ENCODE peak calls at places on chromosomes 3 and 15, in ten cellular contexts. One of them, this sample, is unnamed.

GRCh38 chr3:130424837-130425236 is 79.4 kb downstream of the COL6A5 start:
- DNase-seq in endothelial cell of umbilical vein: no peak
- DNase-seq in stimulated activated naive B cell treated with anti-CD40 and anti-IgM and Interleukin-4, amounts not matched to agents 10 μg/mL and 1 μg/mL and 100 μg/mL, for 72 hours: no peak
- DNase-seq in stimulated activated CD4-positive, alpha-beta T cell treated with anti-CD3 and anti-CD28 coated beads, Interleukin-2, amount 100 ng/mL, for 24 hours: no peak
- DNase-seq in BJ: no peak
- DNase-seq in NCI-H2081: no peak
- DNase-seq in fibroblast of the conjunctiva: no peak
- DNase-seq in T-helper 2 cell: no peak
- DNase-seq in lower lobe of right lung: no peak
- DNase-seq in mesothelial cell of epicardium: no peak
- DNase-seq in this sample: no peak

GRCh38 chr15:75577401-75578205 is 1.5 kb downstream of the PTPN9 start:
- DNase-seq in endothelial cell of umbilical vein: peak; percentile 26
- DNase-seq in stimulated activated naive B cell treated with anti-CD40 and anti-IgM and Interleukin-4, amounts not matched to agents 10 μg/mL and 1 μg/mL and 100 μg/mL, for 72 hours: no peak
- DNase-seq in stimulated activated CD4-positive, alpha-beta T cell treated with anti-CD3 and anti-CD28 coated beads, Interleukin-2, amount 100 ng/mL, for 24 hours: no peak
- DNase-seq in BJ: no peak
- DNase-seq in NCI-H2081: no peak
- DNase-seq in fibroblast of the conjunctiva: no peak
- DNase-seq in T-helper 2 cell: peak; percentile 15
- DNase-seq in lower lobe of right lung: no peak
- DNase-seq in mesothelial cell of epicardium: no peak
- DNase-seq in this sample: no peak

GRCh38 chr3:194577985-194578905 is 55.0 kb downstream of the TMEM44 start:
- DNase-seq in endothelial cell of umbilical vein: peak; percentile 89
- DNase-seq in stimulated activated naive B cell treated with anti-CD40 and anti-IgM and Interleukin-4, amounts not matched to agents 10 μg/mL and 1 μg/mL and 100 μg/mL, for 72 hours: no peak
- DNase-seq in stimulated activated CD4-positive, alpha-beta T cell treated with anti-CD3 and anti-CD28 coated beads, Interleukin-2, amount 100 ng/mL, for 24 hours: peak; percentile 35
- DNase-seq in BJ: peak; percentile 66
- DNase-seq in NCI-H2081: no peak
- DNase-seq in fibroblast of the conjunctiva: peak; percentile 40
- DNase-seq in T-helper 2 cell: no peak
- DNase-seq in lower lobe of right lung: no peak
- DNase-seq in mesothelial cell of epicardium: no peak
- DNase-seq in this sample: no peak

GRCh38 chr3:135865085-135865484 is 100.4 kb upstream of the PPP2R3A start:
- DNase-seq in endothelial cell of umbilical vein: no peak
- DNase-seq in stimulated activated naive B cell treated with anti-CD40 and anti-IgM and Interleukin-4, amounts not matched to agents 10 μg/mL and 1 μg/mL and 100 μg/mL, for 72 hours: no peak
- DNase-seq in stimulated activated CD4-positive, alpha-beta T cell treated with anti-CD3 and anti-CD28 coated beads, Interleukin-2, amount 100 ng/mL, for 24 hours: no peak
- DNase-seq in BJ: no peak
- DNase-seq in NCI-H2081: no peak
- DNase-seq in fibroblast of the conjunctiva: no peak
- DNase-seq in T-helper 2 cell: no peak
- DNase-seq in lower lobe of right lung: no peak
- DNase-seq in mesothelial cell of epicardium: no peak
- DNase-seq in this sample: no peak

GRCh38 chr3:170162052-170162451 is 19.5 kb downstream of the PHC3 start:
- DNase-seq in endothelial cell of umbilical vein: no peak
- DNase-seq in stimulated activated naive B cell treated with anti-CD40 and anti-IgM and Interleukin-4, amounts not matched to agents 10 μg/mL and 1 μg/mL and 100 μg/mL, for 72 hours: no peak
- DNase-seq in stimulated activated CD4-positive, alpha-beta T cell treated with anti-CD3 and anti-CD28 coated beads, Interleukin-2, amount 100 ng/mL, for 24 hours: no peak
- DNase-seq in BJ: no peak
- DNase-seq in NCI-H2081: no peak
- DNase-seq in fibroblast of the conjunctiva: no peak
- DNase-seq in T-helper 2 cell: no peak
- DNase-seq in lower lobe of right lung: no peak
- DNase-seq in mesothelial cell of epicardium: no peak
- DNase-seq in this sample: no peak

GRCh38 chr15:49490963-49491362 is 67.9 kb downstream of the FGF7 start:
- DNase-seq in endothelial cell of umbilical vein: no peak
- DNase-seq in stimulated activated naive B cell treated with anti-CD40 and anti-IgM and Interleukin-4, amounts not matched to agents 10 μg/mL and 1 μg/mL and 100 μg/mL, for 72 hours: no peak
- DNase-seq in stimulated activated CD4-positive, alpha-beta T cell treated with anti-CD3 and anti-CD28 coated beads, Interleukin-2, amount 100 ng/mL, for 24 hours: no peak
- DNase-seq in BJ: no peak
- DNase-seq in NCI-H2081: no peak
- DNase-seq in fibroblast of the conjunctiva: no peak
- DNase-seq in T-helper 2 cell: no peak
- DNase-seq in lower lobe of right lung: no peak
- DNase-seq in mesothelial cell of epicardium: no peak
- DNase-seq in this sample: no peak

GRCh38 chr3:128316456-128316855 is 150.2 kb downstream of the DNAJB8 start:
- DNase-seq in endothelial cell of umbilical vein: no peak
- DNase-seq in stimulated activated naive B cell treated with anti-CD40 and anti-IgM and Interleukin-4, amounts not matched to agents 10 μg/mL and 1 μg/mL and 100 μg/mL, for 72 hours: no peak
- DNase-seq in stimulated activated CD4-positive, alpha-beta T cell treated with anti-CD3 and anti-CD28 coated beads, Interleukin-2, amount 100 ng/mL, for 24 hours: peak; percentile 53
- DNase-seq in BJ: no peak
- DNase-seq in NCI-H2081: no peak
- DNase-seq in fibroblast of the conjunctiva: no peak
- DNase-seq in T-helper 2 cell: peak; percentile 83
- DNase-seq in lower lobe of right lung: no peak
- DNase-seq in mesothelial cell of epicardium: peak; percentile 38
- DNase-seq in this sample: no peak

GRCh38 chr3:184455991-184456390 is 76.1 kb downstream of the CHRD start:
- DNase-seq in endothelial cell of umbilical vein: no peak
- DNase-seq in stimulated activated naive B cell treated with anti-CD40 and anti-IgM and Interleukin-4, amounts not matched to agents 10 μg/mL and 1 μg/mL and 100 μg/mL, for 72 hours: no peak
- DNase-seq in stimulated activated CD4-positive, alpha-beta T cell treated with anti-CD3 and anti-CD28 coated beads, Interleukin-2, amount 100 ng/mL, for 24 hours: no peak
- DNase-seq in BJ: no peak
- DNase-seq in NCI-H2081: no peak
- DNase-seq in fibroblast of the conjunctiva: no peak
- DNase-seq in T-helper 2 cell: no peak
- DNase-seq in lower lobe of right lung: no peak
- DNase-seq in mesothelial cell of epicardium: no peak
- DNase-seq in this sample: no peak

GRCh38 chr15:63202858-63203257 is 13.5 kb downstream of the RAB8B start:
- DNase-seq in endothelial cell of umbilical vein: no peak
- DNase-seq in stimulated activated naive B cell treated with anti-CD40 and anti-IgM and Interleukin-4, amounts not matched to agents 10 μg/mL and 1 μg/mL and 100 μg/mL, for 72 hours: no peak
- DNase-seq in stimulated activated CD4-positive, alpha-beta T cell treated with anti-CD3 and anti-CD28 coated beads, Interleukin-2, amount 100 ng/mL, for 24 hours: no peak
- DNase-seq in BJ: no peak
- DNase-seq in NCI-H2081: no peak
- DNase-seq in fibroblast of the conjunctiva: no peak
- DNase-seq in T-helper 2 cell: no peak
- DNase-seq in lower lobe of right lung: no peak
- DNase-seq in mesothelial cell of epicardium: no peak
- DNase-seq in this sample: no peak

GRCh38 chr15:82613764-82614163 is 33.4 kb downstream of the CPEB1 start:
- DNase-seq in endothelial cell of umbilical vein: no peak
- DNase-seq in stimulated activated naive B cell treated with anti-CD40 and anti-IgM and Interleukin-4, amounts not matched to agents 10 μg/mL and 1 μg/mL and 100 μg/mL, for 72 hours: no peak
- DNase-seq in stimulated activated CD4-positive, alpha-beta T cell treated with anti-CD3 and anti-CD28 coated beads, Interleukin-2, amount 100 ng/mL, for 24 hours: no peak
- DNase-seq in BJ: no peak
- DNase-seq in NCI-H2081: no peak
- DNase-seq in fibroblast of the conjunctiva: no peak
- DNase-seq in T-helper 2 cell: no peak
- DNase-seq in lower lobe of right lung: no peak
- DNase-seq in mesothelial cell of epicardium: no peak
- DNase-seq in this sample: no peak

GRCh38 chr3:62554264-62554799 is 181.0 kb upstream of the FEZF2 start:
- DNase-seq in endothelial cell of umbilical vein: no peak
- DNase-seq in stimulated activated naive B cell treated with anti-CD40 and anti-IgM and Interleukin-4, amounts not matched to agents 10 μg/mL and 1 μg/mL and 100 μg/mL, for 72 hours: no peak
- DNase-seq in stimulated activated CD4-positive, alpha-beta T cell treated with anti-CD3 and anti-CD28 coated beads, Interleukin-2, amount 100 ng/mL, for 24 hours: no peak
- DNase-seq in BJ: no peak
- DNase-seq in NCI-H2081: no peak
- DNase-seq in fibroblast of the conjunctiva: no peak
- DNase-seq in T-helper 2 cell: peak; percentile 1
- DNase-seq in lower lobe of right lung: no peak
- DNase-seq in mesothelial cell of epicardium: no peak
- DNase-seq in this sample: no peak

GRCh38 chr3:14201881-14202684 is 23.5 kb downstream of the LSM3 start:
- DNase-seq in endothelial cell of umbilical vein: no peak
- DNase-seq in stimulated activated naive B cell treated with anti-CD40 and anti-IgM and Interleukin-4, amounts not matched to agents 10 μg/mL and 1 μg/mL and 100 μg/mL, for 72 hours: no peak
- DNase-seq in stimulated activated CD4-positive, alpha-beta T cell treated with anti-CD3 and anti-CD28 coated beads, Interleukin-2, amount 100 ng/mL, for 24 hours: no peak
- DNase-seq in BJ: no peak
- DNase-seq in NCI-H2081: no peak
- DNase-seq in fibroblast of the conjunctiva: no peak
- DNase-seq in T-helper 2 cell: no peak
- DNase-seq in lower lobe of right lung: no peak
- DNase-seq in mesothelial cell of epicardium: no peak
- DNase-seq in this sample: no peak

GRCh38 chr3:123719785-123720531 is 135.1 kb upstream of the HACD2 start:
- DNase-seq in endothelial cell of umbilical vein: no peak
- DNase-seq in stimulated activated naive B cell treated with anti-CD40 and anti-IgM and Interleukin-4, amounts not matched to agents 10 μg/mL and 1 μg/mL and 100 μg/mL, for 72 hours: no peak
- DNase-seq in stimulated activated CD4-positive, alpha-beta T cell treated with anti-CD3 and anti-CD28 coated beads, Interleukin-2, amount 100 ng/mL, for 24 hours: no peak
- DNase-seq in BJ: no peak
- DNase-seq in NCI-H2081: no peak
- DNase-seq in fibroblast of the conjunctiva: no peak
- DNase-seq in T-helper 2 cell: no peak
- DNase-seq in lower lobe of right lung: no peak
- DNase-seq in mesothelial cell of epicardium: no peak
- DNase-seq in this sample: no peak

GRCh38 chr3:3665546-3665945 is 133.7 kb upstream of the LRRN1 start:
- DNase-seq in endothelial cell of umbilical vein: no peak
- DNase-seq in stimulated activated naive B cell treated with anti-CD40 and anti-IgM and Interleukin-4, amounts not matched to agents 10 μg/mL and 1 μg/mL and 100 μg/mL, for 72 hours: no peak
- DNase-seq in stimulated activated CD4-positive, alpha-beta T cell treated with anti-CD3 and anti-CD28 coated beads, Interleukin-2, amount 100 ng/mL, for 24 hours: no peak
- DNase-seq in BJ: no peak
- DNase-seq in NCI-H2081: no peak
- DNase-seq in fibroblast of the conjunctiva: no peak
- DNase-seq in T-helper 2 cell: no peak
- DNase-seq in lower lobe of right lung: no peak
- DNase-seq in mesothelial cell of epicardium: no peak
- DNase-seq in this sample: no peak

GRCh38 chr3:46703013-46703520 is 1.9 kb downstream of the TMIE start:
- DNase-seq in endothelial cell of umbilical vein: no peak
- DNase-seq in stimulated activated naive B cell treated with anti-CD40 and anti-IgM and Interleukin-4, amounts not matched to agents 10 μg/mL and 1 μg/mL and 100 μg/mL, for 72 hours: no peak
- DNase-seq in stimulated activated CD4-positive, alpha-beta T cell treated with anti-CD3 and anti-CD28 coated beads, Interleukin-2, amount 100 ng/mL, for 24 hours: no peak
- DNase-seq in BJ: no peak
- DNase-seq in NCI-H2081: no peak
- DNase-seq in fibroblast of the conjunctiva: no peak
- DNase-seq in T-helper 2 cell: no peak
- DNase-seq in lower lobe of right lung: peak; percentile 27
- DNase-seq in mesothelial cell of epicardium: no peak
- DNase-seq in this sample: no peak

GRCh38 chr3:174986685-174987084 is 127.6 kb downstream of the NAALADL2 start:
- DNase-seq in endothelial cell of umbilical vein: no peak
- DNase-seq in stimulated activated naive B cell treated with anti-CD40 and anti-IgM and Interleukin-4, amounts not matched to agents 10 μg/mL and 1 μg/mL and 100 μg/mL, for 72 hours: no peak
- DNase-seq in stimulated activated CD4-positive, alpha-beta T cell treated with anti-CD3 and anti-CD28 coated beads, Interleukin-2, amount 100 ng/mL, for 24 hours: no peak
- DNase-seq in BJ: no peak
- DNase-seq in NCI-H2081: no peak
- DNase-seq in fibroblast of the conjunctiva: peak; percentile 13
- DNase-seq in T-helper 2 cell: no peak
- DNase-seq in lower lobe of right lung: no peak
- DNase-seq in mesothelial cell of epicardium: no peak
- DNase-seq in this sample: no peak

GRCh38 chr15:41703120-41703519 is 42.9 kb downstream of the MGA start:
- DNase-seq in endothelial cell of umbilical vein: no peak
- DNase-seq in stimulated activated naive B cell treated with anti-CD40 and anti-IgM and Interleukin-4, amounts not matched to agents 10 μg/mL and 1 μg/mL and 100 μg/mL, for 72 hours: no peak
- DNase-seq in stimulated activated CD4-positive, alpha-beta T cell treated with anti-CD3 and anti-CD28 coated beads, Interleukin-2, amount 100 ng/mL, for 24 hours: no peak
- DNase-seq in BJ: no peak
- DNase-seq in NCI-H2081: no peak
- DNase-seq in fibroblast of the conjunctiva: no peak
- DNase-seq in T-helper 2 cell: no peak
- DNase-seq in lower lobe of right lung: no peak
- DNase-seq in mesothelial cell of epicardium: no peak
- DNase-seq in this sample: no peak

GRCh38 chr15:97521894-97522293 is 438.6 kb upstream of the ARRDC4 start:
- DNase-seq in endothelial cell of umbilical vein: peak; percentile 25
- DNase-seq in stimulated activated naive B cell treated with anti-CD40 and anti-IgM and Interleukin-4, amounts not matched to agents 10 μg/mL and 1 μg/mL and 100 μg/mL, for 72 hours: no peak
- DNase-seq in stimulated activated CD4-positive, alpha-beta T cell treated with anti-CD3 and anti-CD28 coated beads, Interleukin-2, amount 100 ng/mL, for 24 hours: no peak
- DNase-seq in BJ: no peak
- DNase-seq in NCI-H2081: no peak
- DNase-seq in fibroblast of the conjunctiva: no peak
- DNase-seq in T-helper 2 cell: no peak
- DNase-seq in lower lobe of right lung: no peak
- DNase-seq in mesothelial cell of epicardium: no peak
- DNase-seq in this sample: no peak

GRCh38 chr3:114649331-114649730 is 355.5 kb downstream of the TIGIT start:
- DNase-seq in endothelial cell of umbilical vein: peak; percentile 28
- DNase-seq in stimulated activated naive B cell treated with anti-CD40 and anti-IgM and Interleukin-4, amounts not matched to agents 10 μg/mL and 1 μg/mL and 100 μg/mL, for 72 hours: no peak
- DNase-seq in stimulated activated CD4-positive, alpha-beta T cell treated with anti-CD3 and anti-CD28 coated beads, Interleukin-2, amount 100 ng/mL, for 24 hours: no peak
- DNase-seq in BJ: peak; percentile 47
- DNase-seq in NCI-H2081: no peak
- DNase-seq in fibroblast of the conjunctiva: no peak
- DNase-seq in T-helper 2 cell: no peak
- DNase-seq in lower lobe of right lung: no peak
- DNase-seq in mesothelial cell of epicardium: no peak
- DNase-seq in this sample: no peak

GRCh38 chr3:110349295-110349694 is 722.3 kb upstream of the NECTIN3 start:
- DNase-seq in endothelial cell of umbilical vein: no peak
- DNase-seq in stimulated activated naive B cell treated with anti-CD40 and anti-IgM and Interleukin-4, amounts not matched to agents 10 μg/mL and 1 μg/mL and 100 μg/mL, for 72 hours: no peak
- DNase-seq in stimulated activated CD4-positive, alpha-beta T cell treated with anti-CD3 and anti-CD28 coated beads, Interleukin-2, amount 100 ng/mL, for 24 hours: no peak
- DNase-seq in BJ: no peak
- DNase-seq in NCI-H2081: no peak
- DNase-seq in fibroblast of the conjunctiva: no peak
- DNase-seq in T-helper 2 cell: no peak
- DNase-seq in lower lobe of right lung: no peak
- DNase-seq in mesothelial cell of epicardium: no peak
- DNase-seq in this sample: no peak

GRCh38 chr3:76610150-76610549 is 429.7 kb upstream of the ROBO2 start:
- DNase-seq in endothelial cell of umbilical vein: no peak
- DNase-seq in stimulated activated naive B cell treated with anti-CD40 and anti-IgM and Interleukin-4, amounts not matched to agents 10 μg/mL and 1 μg/mL and 100 μg/mL, for 72 hours: no peak
- DNase-seq in stimulated activated CD4-positive, alpha-beta T cell treated with anti-CD3 and anti-CD28 coated beads, Interleukin-2, amount 100 ng/mL, for 24 hours: no peak
- DNase-seq in BJ: no peak
- DNase-seq in NCI-H2081: no peak
- DNase-seq in fibroblast of the conjunctiva: no peak
- DNase-seq in T-helper 2 cell: no peak
- DNase-seq in lower lobe of right lung: no peak
- DNase-seq in mesothelial cell of epicardium: no peak
- DNase-seq in this sample: no peak

GRCh38 chr3:71127463-71128243 is 455.9 kb downstream of the FOXP1 start:
- DNase-seq in endothelial cell of umbilical vein: peak; percentile 73
- DNase-seq in stimulated activated naive B cell treated with anti-CD40 and anti-IgM and Interleukin-4, amounts not matched to agents 10 μg/mL and 1 μg/mL and 100 μg/mL, for 72 hours: no peak
- DNase-seq in stimulated activated CD4-positive, alpha-beta T cell treated with anti-CD3 and anti-CD28 coated beads, Interleukin-2, amount 100 ng/mL, for 24 hours: no peak
- DNase-seq in BJ: no peak
- DNase-seq in NCI-H2081: no peak
- DNase-seq in fibroblast of the conjunctiva: no peak
- DNase-seq in T-helper 2 cell: peak; percentile 63
- DNase-seq in lower lobe of right lung: no peak
- DNase-seq in mesothelial cell of epicardium: no peak
- DNase-seq in this sample: no peak

This sample was measured in GM13976.